ENCODE peak calls at places on chromosomes 1 and 21, in nine cellular contexts. J is body of pancreas, U is esophagus muscularis mucosa, B is ovary, X is thyroid gland, E is lower leg skin, M is right lobe of liver, H is GM12891, P is heart left ventricle. K is an unnamed sample.

GRCh38 chr1:202639500-202639899 is 70.8 kb downstream of the SYT2 start:
- DNase-seq in B (no peak), J (no peak), E (no peak), H (no peak), X (no peak), M (no peak), P (no peak), U (no peak), K (no peak)

GRCh38 chr21:37827878-37828277 is 88.4 kb downstream of the KCNJ6 start:
- DNase-seq in H (no peak), J (no peak), B (no peak), X (no peak), P (no peak), U (no peak), M (no peak), E (no peak), K (no peak)

GRCh38 chr1:119660253-119661078 is 12.4 kb upstream of the ZNF697 start:
- DNase-seq in X (no peak), E (no peak), H (no peak), U (no peak), J (no peak), B (no peak), P (no peak), M (no peak), K (no peak)

GRCh38 chr1:227947678-227948492 is at the start of gene WNT9A:
- DNase-seq in M (peak; percentile 37), H (peak; percentile 72), E (no peak), U (no peak), J (peak; percentile 74), P (peak; percentile 66), B (peak; percentile 75), X (peak; percentile 57), K (peak; percentile 48)

GRCh38 chr1:228944991-228945390 is 209.7 kb downstream of the RHOU start:
- DNase-seq in H (no peak), E (no peak), X (no peak), M (no peak), U (no peak), P (no peak), B (no peak), J (no peak), K (no peak)

GRCh38 chr1:156706647-156707008 is 1.2 kb upstream of the CRABP2 start:
- DNase-seq in M (no peak), P (peak; percentile 79), J (peak; percentile 62), E (peak; percentile 51), X (peak; percentile 50), U (no peak), H (no peak), B (peak; percentile 85), K (no peak)

GRCh38 chr1:171715813-171716251 is 26.0 kb downstream of the VAMP4 start:
- DNase-seq in M (no peak), P (no peak), J (no peak), E (no peak), H (no peak), X (peak; percentile 81), U (no peak), B (no peak), K (no peak)

GRCh38 chr1:28329395-28330153 is 734 bp downstream of the MED18 start:
- DNase-seq in X (peak; percentile 3), B (peak; percentile 27), E (no peak), P (no peak), H (no peak), U (no peak), J (peak; percentile 43), M (peak; percentile 55), K (peak; percentile 13)

GRCh38 chr1:67627906-67628305 is 57.1 kb upstream of the GADD45A start:
- DNase-seq in U (no peak), E (no peak), X (no peak), B (no peak), J (no peak), P (no peak), H (no peak), M (no peak), K (no peak)

GRCh38 chr1:22221233-22221780 is 78.4 kb upstream of the WNT4 start:
- DNase-seq in H (no peak), M (no peak), B (no peak), P (no peak), U (no peak), X (no peak), J (no peak), E (no peak), K (no peak)

GRCh38 chr1:22224631-22225030 is 81.7 kb upstream of the WNT4 start:
- DNase-seq in X (no peak), J (no peak), B (no peak), H (no peak), M (no peak), P (no peak), E (no peak), U (no peak), K (no peak)

GRCh38 chr1:22225858-22226584 is 83.1 kb upstream of the WNT4 start:
- DNase-seq in U (no peak), E (no peak), H (no peak), B (no peak), P (no peak), J (no peak), X (no peak), M (no peak), K (no peak)

GRCh38 chr1:22224091-22224490 is 81.2 kb upstream of the WNT4 start:
- DNase-seq in P (no peak), E (no peak), U (no peak), B (no peak), J (no peak), X (no peak), H (no peak), M (no peak), K (no peak)

GRCh38 chr1:22223176-22223575 is 80.3 kb upstream of the WNT4 start:
- DNase-seq in H (no peak), X (no peak), J (no peak), B (no peak), P (no peak), E (no peak), M (no peak), U (no peak), K (no peak)
- TF ChIP-seq POLR2A in H (no peak), X (no peak), J (no peak), B (no peak), P (no peak), E (no peak), M (no peak), U (no peak), K (no peak)

DNA sequence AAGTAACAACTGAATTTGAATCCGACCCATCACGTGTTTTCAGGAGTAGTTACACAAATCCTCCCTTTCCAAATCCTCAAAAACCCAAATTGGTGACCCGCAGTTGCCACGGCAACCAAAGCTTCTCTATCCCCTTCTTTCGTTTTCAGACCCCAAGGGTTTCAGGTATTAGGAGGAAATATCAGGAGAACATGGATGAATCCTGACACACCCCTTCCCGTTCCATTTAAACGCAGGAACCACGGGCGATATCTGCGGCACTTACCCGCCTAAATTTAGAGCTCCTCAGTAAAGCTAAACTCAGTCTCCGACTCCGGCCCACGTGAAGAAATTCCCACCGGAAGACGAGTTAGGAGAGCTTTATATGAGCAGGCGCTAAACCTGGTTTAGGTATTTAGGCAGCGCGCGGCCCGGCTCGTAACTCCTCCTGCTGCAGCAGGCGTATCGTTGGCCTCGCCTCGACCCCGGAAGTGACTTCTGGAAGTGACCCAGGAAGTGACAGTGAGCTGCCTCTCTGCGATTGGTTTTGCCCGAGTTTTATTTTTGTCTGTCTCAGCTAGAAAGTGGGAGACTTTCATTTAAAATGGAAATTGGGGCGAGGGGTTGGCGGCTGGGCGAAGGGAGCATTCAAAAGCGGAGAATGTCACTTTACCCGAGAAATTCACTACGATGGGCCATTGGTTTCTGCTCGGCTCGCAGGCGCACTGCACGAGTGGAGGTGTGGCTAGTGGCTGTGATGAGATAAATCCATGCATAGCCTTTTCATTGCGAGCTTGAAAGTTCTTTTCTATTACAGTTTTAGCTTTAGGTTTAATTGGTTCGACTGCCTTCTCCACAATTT is at the start of gene TAF1A:
- DNase-seq in E (peak; percentile 86), P (peak; percentile 90), X (peak; percentile 91), M (peak; percentile 93), U (peak; percentile 96), B (peak; percentile 89), J (peak; percentile 91), H (peak; percentile 48), K (peak; percentile 80)
- TF ChIP-seq POLR2A in E (no peak), P (no peak), X (no peak), M (peak; percentile 68), U (no peak), B (peak; percentile 26), J (peak; percentile 51), H (peak; percentile 64), K (no peak)

GRCh38 chr1:37697737-37698136 is 5.4 kb downstream of the CDCA8 start:
- DNase-seq in B (no peak), U (no peak), J (no peak), P (no peak), E (no peak), H (no peak), M (no peak), X (no peak), K (no peak)

GRCh38 chr1:37692834-37693175 is 489 bp downstream of the CDCA8 start:
- DNase-seq in B (peak; percentile 60), P (no peak), H (no peak), J (peak; percentile 10), U (no peak), E (peak; percentile 25), X (no peak), M (peak; percentile 54), K (no peak)

GRCh38 chr1:37691497-37692077 is 729 bp upstream of the CDCA8 start:
- DNase-seq in X (peak; percentile 61), M (peak; percentile 68), B (peak; percentile 70), E (peak; percentile 22), J (peak; percentile 80), U (no peak), P (peak; percentile 56), H (no peak), K (peak; percentile 34)

GRCh38 chr1:37697090-37697489 is 4.8 kb downstream of the CDCA8 start:
- DNase-seq in X (no peak), B (no peak), H (no peak), J (no peak), P (no peak), M (no peak), E (no peak), U (no peak), K (no peak)

DNA sequence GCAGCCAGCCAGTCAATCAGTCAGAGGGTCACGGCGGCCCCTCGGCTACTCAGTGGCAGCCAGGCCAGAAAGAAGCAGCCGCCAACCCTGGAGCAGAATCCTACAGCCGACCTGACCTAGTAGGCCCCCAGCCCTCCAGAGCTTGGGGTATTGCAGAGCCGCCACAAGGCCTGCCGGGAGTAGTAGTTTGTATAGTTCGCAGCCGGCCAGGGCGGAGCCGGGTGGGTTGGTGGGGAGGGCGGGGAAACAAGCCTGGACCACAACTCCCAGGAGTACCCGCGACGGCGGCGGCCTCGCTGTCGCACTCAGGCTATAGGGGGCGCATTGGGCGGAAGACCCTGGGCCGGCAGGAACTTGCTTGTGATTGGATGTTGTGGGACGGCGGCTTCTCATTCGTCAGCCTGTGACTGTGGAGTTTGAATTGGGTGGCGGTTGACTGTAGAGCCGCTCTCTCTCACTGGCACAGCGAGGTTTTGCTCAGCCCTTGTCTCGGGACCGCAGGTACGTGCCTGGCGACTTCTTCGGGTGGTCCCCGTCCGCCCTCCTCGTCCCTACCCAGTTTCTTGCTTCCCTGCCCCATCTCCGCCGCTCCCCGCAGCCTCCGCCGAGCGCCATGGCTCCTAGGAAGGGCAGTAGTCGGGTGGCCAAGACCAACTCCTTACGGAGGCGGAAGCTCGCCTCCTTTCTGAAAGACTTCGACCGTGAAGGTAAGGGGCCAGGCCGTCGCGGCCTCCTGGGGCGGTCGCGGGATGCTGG is at the start of gene CDCA8:
- DNase-seq in E (peak; percentile 98), X (peak; percentile 98), J (peak; percentile 98), H (peak; percentile 95), M (peak; percentile 99), P (peak; percentile 98), U (peak; percentile 99), B (peak; percentile 96), K (peak; percentile 97)
- TF ChIP-seq POLR2A in E (no peak), X (no peak), J (peak; percentile 54), H (peak; percentile 81), M (peak; percentile 36), P (peak; percentile 55), U (no peak), B (no peak), K (peak; percentile 45)

GRCh38 chr1:32392358-32392757 is 1.9 kb downstream of the BSDC1 start:
- DNase-seq in J (no peak), E (no peak), H (no peak), P (no peak), M (no peak), B (no peak), X (no peak), U (no peak), K (no peak)
- TF ChIP-seq POLR2A in J (no peak), E (no peak), H (no peak), P (no peak), M (no peak), B (no peak), X (no peak), U (no peak), K (no peak)

K was measured in gastrocnemius medialis.